ENCODE peak calls at places on chromosomes 5 and 9, in seven cellular contexts. E is RWPE1; V is tibial artery; G is adrenal gland; J is CD8-positive, alpha-beta T cell; Z is astrocyte; I is breast epithelium. U is an unnamed sample.

GRCh38 chr5:168529361-168530234 is 493 bp downstream of the FBLL1 start:
- DNase-seq in Z (no peak), E (no peak), G (peak), I (no peak), V (no peak), J (no peak), U (no peak)

GRCh38 chr5:37774912-37775483 is 64.8 kb downstream of the GDNF start:
- DNase-seq in G (no peak), E (no peak), V (no peak), J (no peak), I (no peak), Z (no peak), U (peak)

GRCh38 chr9:127133739-127134167 is 11.3 kb upstream of the ANGPTL2 start:
- DNase-seq in V (peak), G (peak), I (peak), Z (peak), J (no peak), E (no peak), U (no peak)

GRCh38 chr5:79962580-79963222 is 28.4 kb downstream of the MTX3 start:
- DNase-seq in E (no peak), I (no peak), J (no peak), V (no peak), Z (peak), G (no peak), U (no peak)

GRCh38 chr5:160619381-160619780 is 197.7 kb downstream of the PTTG1 start:
- DNase-seq in I (no peak), J (no peak), G (no peak), V (no peak), Z (no peak), E (no peak), U (no peak)

GRCh38 chr9:127566351-127567001 is 45.6 kb upstream of the STXBP1 start:
- DNase-seq in I (no peak), Z (no peak), G (no peak), V (no peak), E (peak), J (no peak), U (no peak)

GRCh38 chr5:132905938-132906337 is 32.5 kb downstream of the LEAP2 start:
- DNase-seq in I (no peak), Z (no peak), G (no peak), J (no peak), V (no peak), E (peak), U (peak)

GRCh38 chr9:127570533-127571111 is 41.5 kb upstream of the STXBP1 start:
- DNase-seq in I (no peak), V (no peak), E (no peak), G (no peak), J (no peak), Z (no peak), U (no peak)

GRCh38 chr5:147613359-147613758 is 103.5 kb upstream of the DPYSL3 start:
- DNase-seq in G (no peak), V (no peak), E (no peak), I (no peak), Z (peak), J (no peak), U (no peak)

GRCh38 chr5:58507715-58508114 is 16.5 kb downstream of the GAPT start:
- DNase-seq in Z (no peak), J (no peak), V (no peak), E (no peak), G (no peak), I (no peak), U (no peak)

GRCh38 chr5:3701694-3702093 is 106.1 kb downstream of the IRX1 start:
- DNase-seq in V (no peak), E (no peak), G (no peak), J (no peak), I (no peak), Z (no peak), U (no peak)

GRCh38 chr5:68139601-68140441 is 75.7 kb upstream of the PIK3R1 start:
- DNase-seq in V (no peak), J (no peak), I (no peak), E (peak), Z (peak), G (no peak), U (no peak)

GRCh38 chr5:73482383-73483193 is 15.7 kb upstream of the BTF3 start:
- DNase-seq in V (no peak), Z (peak), J (no peak), I (no peak), G (no peak), E (no peak), U (no peak)

GRCh38 chr5:135998889-135999288 is 29.9 kb upstream of the TGFBI start:
- DNase-seq in V (no peak), I (no peak), E (no peak), Z (no peak), J (no peak), G (no peak), U (no peak)

GRCh38 chr5:383621-384020 is 59.4 kb upstream of the EXOC3 start:
- DNase-seq in J (no peak), G (no peak), Z (no peak), I (no peak), V (no peak), E (no peak), U (no peak)

GRCh38 chr5:178116406-178116885 is 3.1 kb downstream of the N4BP3 start:
- DNase-seq in E (no peak), J (peak), G (no peak), V (no peak), Z (no peak), I (no peak), U (peak)

GRCh38 chr9:107644774-107645463 is 155.3 kb upstream of the KLF4 start:
- DNase-seq in E (no peak), G (peak), V (peak), J (no peak), I (no peak), Z (no peak), U (no peak)

GRCh38 chr5:145587308-145588071 is 247.7 kb downstream of the PRELID2 start:
- DNase-seq in Z (peak), J (no peak), I (no peak), G (peak), E (peak), V (no peak), U (no peak)

GRCh38 chr5:142481410-142481809 is 156.6 kb upstream of the SPRY4 start:
- DNase-seq in E (no peak), G (no peak), I (no peak), J (no peak), V (no peak), Z (no peak), U (no peak)

GRCh38 chr5:142479150-142479549 is 154.3 kb upstream of the SPRY4 start:
- DNase-seq in G (no peak), I (no peak), V (no peak), J (no peak), E (no peak), Z (no peak), U (no peak)

GRCh38 chr5:142482207-142482606 is 157.4 kb upstream of the SPRY4 start:
- DNase-seq in J (no peak), V (no peak), I (no peak), E (no peak), G (no peak), Z (no peak), U (no peak)

GRCh38 chr5:142478116-142478515 is 153.3 kb upstream of the SPRY4 start:
- DNase-seq in G (no peak), E (no peak), V (no peak), J (no peak), Z (no peak), I (no peak), U (no peak)

DNA sequence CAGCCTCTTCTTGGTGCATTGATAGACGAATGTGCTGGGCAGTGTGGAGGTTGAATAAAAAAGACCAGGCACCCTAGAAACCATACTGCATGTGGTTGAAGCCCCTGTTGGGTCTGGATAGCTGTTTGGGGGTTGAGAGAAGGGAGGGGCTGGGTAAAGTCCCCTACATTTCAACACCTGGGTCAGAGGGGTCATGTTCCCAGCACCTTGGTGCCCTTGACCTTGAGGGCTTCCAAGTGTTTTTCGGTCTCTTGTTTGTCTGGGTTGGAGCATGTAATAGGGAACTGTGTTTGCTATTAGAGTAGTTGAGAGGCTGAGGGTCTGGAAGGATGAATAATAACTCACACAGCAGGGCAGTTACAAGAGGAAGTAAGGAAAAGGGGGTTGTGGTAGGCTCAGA is 155.0 kb upstream of the SPRY4 start:
- DNase-seq in G (no peak), I (no peak), V (no peak), Z (no peak), E (no peak), J (no peak), U (no peak)
- H3K27ac ChIP-seq in G (no peak), I (no peak), V (no peak), Z (no peak), E (no peak), J (no peak), U (no peak)

DNA sequence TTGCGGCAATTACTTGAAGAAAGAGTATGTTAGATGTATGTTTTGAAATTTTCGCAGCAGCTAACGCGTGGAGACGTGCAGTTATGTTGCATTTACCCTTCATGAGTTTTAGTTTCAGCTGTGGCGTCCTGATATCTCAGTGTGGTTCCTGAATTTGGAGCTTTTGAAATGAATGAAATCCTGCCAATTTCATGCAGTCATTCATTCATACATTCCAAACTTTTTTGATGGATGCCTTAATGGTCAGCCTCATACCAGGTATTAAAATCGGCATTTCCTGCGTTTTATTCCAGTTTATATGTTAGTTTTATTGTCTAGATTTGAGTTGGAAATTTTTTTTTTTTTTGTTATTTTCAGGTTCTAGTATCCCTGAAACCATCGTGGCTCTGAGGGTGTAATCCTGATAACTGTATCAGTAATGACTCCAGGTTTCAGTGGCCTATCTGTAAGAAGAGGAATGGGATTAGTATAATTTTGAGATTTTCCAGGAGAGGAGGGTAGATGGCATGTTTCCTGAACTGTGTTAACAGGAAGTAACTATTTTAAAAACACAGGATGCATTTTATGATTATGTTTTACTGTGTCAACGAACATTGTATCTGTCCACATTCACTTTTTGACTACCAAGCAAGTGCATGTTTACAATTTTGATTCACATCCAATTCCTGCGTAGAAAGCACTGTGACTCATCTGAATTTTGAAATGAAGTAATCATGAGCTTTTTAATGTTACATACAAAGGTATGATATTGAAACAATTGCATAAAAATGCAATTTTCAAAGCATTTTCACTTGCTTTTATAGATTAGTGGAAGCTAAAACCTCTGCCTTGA is 1.0 kb downstream of the FOCAD start:
- DNase-seq in V (no peak), Z (peak), I (no peak), E (peak), J (no peak), G (no peak), U (no peak)
- H3K27ac ChIP-seq in V (peak), Z (peak), I (peak), E (peak), J (peak), G (peak), U (peak)

DNA sequence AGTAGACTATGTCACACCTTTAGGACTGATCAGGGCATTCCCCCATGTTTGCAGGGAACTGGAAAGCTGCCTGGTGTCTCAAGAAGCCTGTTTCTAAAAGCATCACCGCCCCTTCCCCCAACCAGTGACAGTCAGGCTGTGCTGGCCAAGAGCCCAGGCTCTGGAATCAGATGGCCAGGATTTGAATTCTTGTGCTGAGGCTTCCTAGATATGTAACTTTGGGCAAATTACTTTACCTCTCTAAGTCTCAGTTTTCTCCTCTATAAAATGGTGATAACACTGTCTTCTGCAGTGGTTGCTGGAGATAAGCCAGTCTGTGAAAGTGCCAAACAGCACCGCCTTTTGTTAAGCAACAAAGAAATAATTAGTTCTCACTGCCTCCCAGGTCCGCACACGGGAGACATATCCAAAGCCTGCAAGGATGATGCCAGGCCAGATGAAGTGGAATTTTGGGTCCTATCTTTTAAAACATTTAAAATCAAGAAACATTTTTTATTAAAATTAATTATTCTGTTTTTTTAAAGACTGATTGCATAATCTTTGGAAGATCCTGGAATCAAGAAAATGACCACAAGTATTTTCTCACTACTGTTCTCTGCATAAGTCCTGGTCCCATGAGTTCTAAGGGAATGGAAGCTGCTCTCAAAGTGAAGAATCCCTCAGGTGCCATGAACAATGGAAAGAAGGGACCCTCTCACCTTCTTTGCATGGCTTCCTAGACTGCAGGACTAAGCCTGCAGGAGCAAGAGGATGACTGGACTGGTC is 13.9 kb downstream of the SLC31A2 start:
- DNase-seq in G (peak), E (no peak), I (no peak), V (peak), Z (peak), J (no peak), U (no peak)
- H3K27ac ChIP-seq in G (peak), E (peak), I (no peak), V (no peak), Z (no peak), J (no peak), U (no peak)

GRCh38 chr5:141867651-141868050 is 10.6 kb downstream of the PCDH1 start:
- DNase-seq in Z (no peak), G (no peak), V (no peak), E (no peak), I (no peak), J (no peak), U (no peak)

GRCh38 chr5:141867139-141867538 is 11.1 kb downstream of the PCDH1 start:
- DNase-seq in I (no peak), J (no peak), E (no peak), Z (no peak), G (no peak), V (no peak), U (no peak)

GRCh38 chr5:141869040-141869439 is 9.2 kb downstream of the PCDH1 start:
- DNase-seq in G (no peak), J (no peak), Z (no peak), E (no peak), I (no peak), V (no peak), U (no peak)

GRCh38 chr5:141869514-141869913 is 8.7 kb downstream of the PCDH1 start:
- DNase-seq in J (no peak), G (no peak), V (peak), E (peak), I (no peak), Z (no peak), U (no peak)

DNA sequence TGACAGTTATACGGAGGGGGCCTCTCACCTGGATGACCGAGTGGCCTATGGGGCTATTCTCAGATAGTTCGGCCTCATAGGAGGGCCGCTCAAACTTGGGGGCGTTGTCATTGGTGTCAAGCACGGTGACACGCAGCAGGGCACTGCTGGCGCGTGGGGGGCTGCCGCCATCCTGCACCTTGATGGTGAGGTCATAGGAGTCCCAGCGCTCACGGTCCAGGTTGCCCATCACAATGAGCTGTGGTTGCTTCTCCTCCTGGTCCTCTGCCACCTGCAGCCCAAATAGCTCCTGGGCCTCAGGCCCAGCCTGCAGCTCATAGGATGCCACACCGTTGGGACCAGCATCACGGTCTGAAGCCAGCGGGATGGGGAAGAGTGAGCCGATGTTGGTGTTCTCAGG is 9.7 kb downstream of the PCDH1 start:
- DNase-seq in Z (no peak), I (no peak), V (no peak), J (no peak), E (no peak), G (no peak), U (no peak)
- H3K27ac ChIP-seq in Z (no peak), I (peak), V (no peak), J (no peak), E (no peak), G (no peak), U (no peak)

DNA sequence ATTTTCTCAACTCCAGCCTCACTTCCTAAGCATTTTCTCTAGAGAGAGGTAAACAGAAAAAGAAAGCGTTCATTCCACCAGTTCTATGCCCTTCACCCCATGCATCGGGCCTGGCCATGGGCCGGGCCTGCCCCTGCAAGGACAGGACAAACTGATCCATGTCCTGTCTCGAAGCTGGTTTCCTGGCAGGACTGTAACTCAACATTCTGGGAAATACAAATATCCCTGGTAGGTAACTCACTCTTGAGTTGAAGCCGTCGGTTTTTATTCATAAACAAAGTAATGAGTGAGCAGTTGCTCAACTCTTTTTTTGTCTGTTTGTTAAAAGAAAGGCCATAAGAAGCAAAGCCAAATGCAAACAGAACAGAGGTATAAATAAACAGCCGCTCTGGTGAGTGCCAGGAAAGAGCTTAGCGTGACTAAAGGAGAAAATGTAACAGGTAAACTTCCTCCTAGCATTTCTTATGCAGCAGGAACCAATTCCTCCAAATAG is 64.4 kb upstream of the DNAH5 start:
- DNase-seq in G (no peak), I (peak), Z (no peak), E (no peak), V (no peak), J (no peak), U (no peak)
- H3K27ac ChIP-seq in G (no peak), I (peak), Z (no peak), E (no peak), V (no peak), J (no peak), U (no peak)

GRCh38 chr5:14166437-14166836 is 23.3 kb downstream of the TRIO start:
- DNase-seq in E (no peak), V (no peak), J (no peak), I (no peak), G (no peak), Z (no peak), U (no peak)
- H3K27ac ChIP-seq in E (no peak), V (no peak), J (no peak), I (no peak), G (no peak), Z (peak), U (no peak)

GRCh38 chr9:110782701-110783100 is 114.1 kb downstream of the MUSK start:
- DNase-seq in G (no peak), E (peak), J (no peak), V (no peak), I (no peak), Z (peak), U (no peak)

GRCh38 chr9:110775724-110776123 is 107.1 kb downstream of the MUSK start:
- DNase-seq in J (no peak), V (no peak), G (no peak), E (no peak), I (no peak), Z (no peak), U (no peak)

GRCh38 chr9:110777201-110777842 is 108.7 kb downstream of the MUSK start:
- DNase-seq in V (no peak), Z (no peak), E (no peak), J (no peak), G (no peak), I (no peak), U (no peak)

GRCh38 chr9:110776207-110776606 is 107.6 kb downstream of the MUSK start:
- DNase-seq in Z (no peak), J (no peak), E (no peak), V (no peak), I (no peak), G (no peak), U (no peak)

GRCh38 chr9:110777843-110778215 is 109.2 kb downstream of the MUSK start:
- DNase-seq in I (no peak), Z (no peak), V (no peak), G (no peak), E (no peak), J (no peak), U (no peak)
- H3K27ac ChIP-seq in I (no peak), Z (no peak), V (peak), G (peak), E (no peak), J (no peak), U (no peak)

GRCh38 chr5:108369167-108369566 is 12.7 kb downstream of the FBXL17 start:
- DNase-seq in I (no peak), E (no peak), Z (no peak), J (no peak), G (no peak), V (no peak), U (no peak)

GRCh38 chr5:108371263-108371662 is 10.6 kb downstream of the FBXL17 start:
- DNase-seq in G (no peak), Z (no peak), V (no peak), J (no peak), E (no peak), I (no peak), U (no peak)

GRCh38 chr5:108372369-108372768 is 9.5 kb downstream of the FBXL17 start:
- DNase-seq in I (no peak), V (no peak), Z (no peak), G (no peak), J (no peak), E (no peak), U (no peak)

GRCh38 chr5:108366500-108366899 is 15.4 kb downstream of the FBXL17 start:
- DNase-seq in E (no peak), V (no peak), J (no peak), Z (no peak), G (no peak), I (no peak), U (no peak)

GRCh38 chr5:108367679-108368334 is 14.1 kb downstream of the FBXL17 start:
- DNase-seq in I (no peak), G (no peak), J (no peak), E (peak), V (no peak), Z (peak), U (no peak)
- H3K27ac ChIP-seq in I (no peak), G (no peak), J (no peak), E (no peak), V (no peak), Z (no peak), U (no peak)